ENCODE peak calls at places on chromosome X, in eight cellular contexts. G is NCI-H1694; F is Daoy; C is Peyer's patch; R is head of caudate nucleus; U is stimulated activated CD4-positive, alpha-beta T cell treated with anti-CD3 and anti-CD28 coated beads, Interleukin-1b, Interleukin-23, amount 100 ng/mL, for 1 hour; Q is EL; S is endothelial cell. D is an unnamed sample.

GRCh38 chrX:23756165-23756564 is 13.1 kb upstream of the ACOT9 start:
- DNase-seq in F (peak), U (no peak), S (peak), Q (peak), R (peak), G (peak), C (peak), D (peak)

GRCh38 chrX:120813982-120814381 is 61.7 kb downstream of the CT47B1 start:
- DNase-seq in R (no peak), S (no peak), G (no peak), Q (no peak), C (no peak), F (no peak), U (no peak), D (no peak)

GRCh38 chrX:40326186-40326965 is 228.6 kb upstream of the BCOR start:
- DNase-seq in G (no peak), R (no peak), C (no peak), U (no peak), Q (peak), F (no peak), S (no peak), D (no peak)

GRCh38 chrX:75155454-75155829 is 641 bp downstream of the ABCB7 start:
- DNase-seq in F (no peak), U (no peak), C (no peak), S (no peak), Q (peak), R (no peak), G (no peak), D (no peak)

GRCh38 chrX:136531951-136532350 is at the start of gene VGLL1:
- DNase-seq in U (no peak), C (no peak), S (no peak), G (no peak), Q (no peak), F (no peak), R (no peak), D (no peak)

GRCh38 chrX:36334508-36335015 is 415.0 kb downstream of the CFAP47 start:
- DNase-seq in S (no peak), F (no peak), U (no peak), R (no peak), C (no peak), Q (no peak), G (no peak), D (no peak)

GRCh38 chrX:115968436-115969252 is 201.9 kb upstream of the AGTR2 start:
- DNase-seq in G (peak), S (peak), Q (peak), C (no peak), F (peak), U (no peak), R (peak), D (no peak)

GRCh38 chrX:4710618-4711433 is 997.4 kb upstream of the PRKX start:
- DNase-seq in G (no peak), S (peak), C (no peak), Q (no peak), U (no peak), R (no peak), F (no peak), D (no peak)

GRCh38 chrX:49106930-49107329 is 16.6 kb downstream of the GPKOW start:
- DNase-seq in R (no peak), S (peak), C (no peak), G (peak), Q (peak), U (no peak), F (peak), D (no peak)

GRCh38 chrX:23667239-23668177 is at the start of gene PRDX4:
- DNase-seq in U (peak), Q (peak), C (peak), G (peak), F (peak), R (peak), S (peak), D (peak)

GRCh38 chrX:123477673-123478072 is 255.2 kb downstream of the THOC2 start:
- DNase-seq in F (no peak), C (no peak), G (no peak), R (no peak), U (no peak), Q (no peak), S (no peak), D (no peak)

GRCh38 chrX:1403228-1403627 is 11.3 kb upstream of the SLC25A6 start:
- DNase-seq in C (no peak), U (no peak), R (no peak), S (no peak), Q (no peak), F (no peak), G (no peak), D (no peak)

GRCh38 chrX:44675364-44676024 is 132.8 kb upstream of the FUNDC1 start:
- DNase-seq in F (peak), Q (peak), R (peak), S (no peak), C (no peak), U (no peak), G (peak), D (no peak)

GRCh38 chrX:16825306-16826035 is 39.2 kb downstream of the TXLNG start:
- DNase-seq in R (no peak), G (no peak), U (no peak), Q (no peak), C (no peak), S (no peak), F (no peak), D (no peak)

GRCh38 chrX:14936561-14936960 is 63.3 kb downstream of the MOSPD2 start:
- DNase-seq in R (no peak), S (no peak), C (no peak), Q (peak), F (peak), U (no peak), G (no peak), D (no peak)

GRCh38 chrX:14916017-14916674 is 42.9 kb downstream of the MOSPD2 start:
- DNase-seq in Q (peak), G (no peak), S (no peak), U (no peak), C (no peak), F (peak), R (no peak), D (no peak)

GRCh38 chrX:17817242-17817641 is 43.9 kb downstream of the RAI2 start:
- DNase-seq in U (no peak), G (no peak), S (no peak), Q (no peak), F (no peak), C (no peak), R (no peak), D (no peak)

GRCh38 chrX:128975716-128976115 is 547.6 kb downstream of the SMARCA1 start:
- DNase-seq in Q (no peak), G (peak), U (no peak), S (peak), C (no peak), F (no peak), R (peak), D (no peak)

GRCh38 chrX:41779058-41779564 is 55.1 kb downstream of the GPR82 start:
- DNase-seq in R (no peak), Q (peak), U (no peak), F (peak), G (no peak), C (no peak), S (no peak), D (no peak)

GRCh38 chrX:155997436-155997835 is at the start of gene IL9R:
- DNase-seq in R (no peak), F (no peak), C (no peak), Q (no peak), U (no peak), S (no peak), G (no peak), D (no peak)

GRCh38 chrX:42708222-42708621 is 69.7 kb downstream of the PPP1R2C start:
- DNase-seq in Q (no peak), R (no peak), G (no peak), U (no peak), C (no peak), F (no peak), S (no peak), D (no peak)

GRCh38 chrX:46554942-46555341 is 9.7 kb upstream of the ZNF674 start:
- DNase-seq in U (no peak), Q (peak), R (no peak), F (no peak), S (no peak), C (no peak), G (no peak), D (no peak)

GRCh38 chrX:16892504-16893362 is 22.6 kb upstream of the RBBP7 start:
- DNase-seq in C (peak), R (peak), Q (peak), S (peak), G (peak), U (peak), F (peak), D (peak)

GRCh38 chrX:96843566-96843965 is 40.1 kb upstream of the RPA4 start:
- DNase-seq in S (peak), U (no peak), R (no peak), Q (no peak), C (no peak), F (no peak), G (no peak), D (no peak)

GRCh38 chrX:107684956-107685385 is 56.7 kb downstream of the PRPS1 start:
- DNase-seq in R (peak), G (no peak), S (peak), U (no peak), F (peak), Q (peak), C (peak), D (no peak)

GRCh38 chrX:138487866-138488265 is 223.7 kb downstream of the FGF13 start:
- DNase-seq in G (no peak), U (no peak), C (no peak), Q (no peak), F (no peak), S (no peak), R (no peak), D (no peak)

GRCh38 chrX:11254417-11255109 is 38.6 kb upstream of the AMELX start:
- DNase-seq in R (no peak), S (no peak), Q (no peak), G (no peak), U (no peak), F (no peak), C (no peak), D (no peak)

GRCh38 chrX:149040873-149041535 is 464.1 kb downstream of the IDS start:
- DNase-seq in S (no peak), F (no peak), Q (no peak), U (no peak), G (no peak), R (no peak), C (no peak), D (no peak)

GRCh38 chrX:40083979-40084359 is 13.8 kb downstream of the BCOR start:
- DNase-seq in Q (no peak), G (no peak), U (no peak), F (no peak), C (no peak), S (no peak), R (no peak), D (no peak)

GRCh38 chrX:13939741-13940597 is 89.7 kb downstream of the GEMIN8 start:
- DNase-seq in Q (no peak), C (no peak), U (no peak), S (no peak), F (no peak), G (no peak), R (no peak), D (no peak)

GRCh38 chrX:64093761-64094160 is 111.7 kb downstream of the AMER1 start:
- DNase-seq in G (no peak), F (no peak), S (peak), U (no peak), C (no peak), R (no peak), Q (peak), D (no peak)

GRCh38 chrX:124229374-124229773 is 103.1 kb upstream of the TEX13D start:
- DNase-seq in R (no peak), U (no peak), Q (no peak), G (no peak), C (no peak), S (no peak), F (no peak), D (no peak)